ENCODE peak calls at places on chromosomes 1 and 21, in eight cellular contexts. G is IMR-90; V is neural progenitor cell; F is ovary; Z is CD8-positive, alpha-beta T cell; I is heart right ventricle; J is colonic mucosa; Y is pancreas. A is an unnamed sample.

GRCh38 chr1:55476445-55477015 is 261.4 kb upstream of the USP24 start:
- DNase-seq in G (no peak), J (no peak), I (peak; percentile 9), F (no peak), V (no peak), Y (no peak), Z (no peak), A (no peak)

GRCh38 chr1:24725209-24725651 is 20.0 kb upstream of the CLIC4 start:
- DNase-seq in G (peak; percentile 54), Z (no peak), F (no peak), J (no peak), I (no peak), V (peak; percentile 73), Y (no peak), A (no peak)

GRCh38 chr1:80054129-80054528 is 1047.6 kb upstream of the ADGRL4 start:
- DNase-seq in J (peak; percentile 18), I (no peak), Z (no peak), G (peak; percentile 86), F (no peak), Y (no peak), V (no peak), A (no peak)

GRCh38 chr1:6580119-6580587 is 359 bp downstream of the ZBTB48 start:
- DNase-seq in Y (no peak), V (no peak), Z (no peak), J (no peak), I (no peak), G (no peak), F (no peak), A (no peak)

GRCh38 chr21:42238185-42238934 is 19.4 kb downstream of the ABCG1 start:
- DNase-seq in G (no peak), Y (peak; percentile 2), J (no peak), I (no peak), Z (peak; percentile 44), F (no peak), V (no peak), A (no peak)

GRCh38 chr1:29500651-29501050 is 264.3 kb downstream of the PTPRU start:
- DNase-seq in J (no peak), Z (no peak), I (no peak), F (no peak), V (no peak), G (no peak), Y (no peak), A (no peak)

GRCh38 chr1:160952129-160952510 is 2.5 kb downstream of the ITLN2 start:
- DNase-seq in I (no peak), Z (no peak), J (no peak), Y (no peak), V (no peak), G (no peak), F (no peak), A (no peak)

GRCh38 chr1:66495490-66495889 is 38.5 kb upstream of the SGIP1 start:
- DNase-seq in F (no peak), Y (no peak), J (no peak), I (no peak), Z (no peak), G (no peak), V (no peak), A (no peak)

GRCh38 chr1:35047188-35047858 is 15.6 kb upstream of the ZMYM6 start:
- DNase-seq in V (no peak), Y (no peak), J (no peak), G (peak; percentile 95), F (no peak), I (no peak), Z (no peak), A (no peak)

GRCh38 chr1:205974712-205975111 is 28.5 kb downstream of the RAB7B start:
- DNase-seq in G (no peak), J (no peak), V (no peak), I (no peak), Y (no peak), F (no peak), Z (no peak), A (no peak)

GRCh38 chr1:208044568-208045241 is 133.8 kb upstream of the CD34 start:
- DNase-seq in V (no peak), Z (no peak), Y (no peak), I (no peak), J (no peak), F (no peak), G (no peak), A (peak; percentile 68)

GRCh38 chr1:13801232-13801631 is 101.2 kb downstream of the PRDM2 start:
- DNase-seq in G (no peak), F (no peak), V (no peak), Z (no peak), Y (no peak), I (no peak), J (peak; percentile 49), A (no peak)

GRCh38 chr1:58922302-58923089 is 138.6 kb upstream of the JUN start:
- DNase-seq in V (no peak), Y (peak; percentile 68), J (peak; percentile 85), G (peak; percentile 44), Z (peak; percentile 42), I (peak; percentile 45), F (peak; percentile 68), A (no peak)

GRCh38 chr1:240608707-240609106 is 3.2 kb downstream of the GREM2 start:
- DNase-seq in J (peak; percentile 56), Z (peak; percentile 12), I (no peak), Y (no peak), G (no peak), V (peak; percentile 42), F (no peak), A (no peak)

GRCh38 chr1:92797297-92797696 is 12.4 kb upstream of the EVI5 start:
- DNase-seq in Y (no peak), Z (no peak), F (no peak), V (no peak), G (peak; percentile 74), J (no peak), I (no peak), A (no peak)

GRCh38 chr1:115233598-115233997 is 104.5 kb downstream of the NGF start:
- DNase-seq in Y (no peak), I (no peak), J (no peak), G (no peak), Z (no peak), V (no peak), F (no peak), A (no peak)

GRCh38 chr21:42149656-42150457 is 69.1 kb upstream of the ABCG1 start:
- DNase-seq in F (peak; percentile 7), J (no peak), G (no peak), V (no peak), Y (no peak), Z (no peak), I (no peak), A (no peak)

GRCh38 chr1:19825298-19825697 is 10.2 kb upstream of the RNF186 start:
- DNase-seq in V (peak; percentile 31), J (no peak), F (no peak), I (no peak), G (no peak), Y (peak; percentile 85), Z (no peak), A (no peak)

GRCh38 chr1:183101841-183102276 is 78.6 kb downstream of the LAMC1 start:
- DNase-seq in Z (no peak), J (no peak), Y (no peak), G (no peak), I (no peak), F (no peak), V (peak; percentile 3), A (no peak)

GRCh38 chr1:179807691-179808485 is 64.8 kb downstream of the FAM163A start:
- DNase-seq in G (peak; percentile 96), I (no peak), F (no peak), Z (no peak), J (no peak), V (no peak), Y (no peak), A (peak; percentile 62)

GRCh38 chr1:87985071-87985470 is 656.4 kb downstream of the LMO4 start:
- DNase-seq in G (no peak), Y (no peak), I (no peak), J (no peak), F (no peak), Z (no peak), V (no peak), A (no peak)

GRCh38 chr1:242185728-242186127 is 186.8 kb upstream of the MAP1LC3C start:
- DNase-seq in J (no peak), F (no peak), Z (no peak), I (no peak), V (no peak), G (no peak), Y (no peak), A (no peak)

DNA sequence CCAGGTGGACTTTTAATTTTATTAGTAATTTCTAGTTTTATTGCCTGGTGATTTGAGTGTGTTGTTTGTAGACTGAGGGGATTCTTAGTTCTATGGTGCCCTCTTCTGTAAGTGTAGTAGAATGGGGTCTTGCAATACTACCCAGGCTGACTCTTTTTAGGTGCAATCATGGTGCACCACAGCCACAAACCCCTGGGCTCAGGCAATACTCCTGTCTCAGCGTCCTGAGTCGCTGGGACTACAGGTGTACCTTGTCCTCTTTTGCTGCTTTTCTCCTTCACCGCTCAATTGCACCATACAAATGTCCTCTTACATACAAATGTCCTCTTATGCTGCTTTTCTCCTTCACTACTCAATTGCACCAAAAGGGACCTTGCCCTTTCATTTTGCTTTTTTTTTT is 43.1 kb downstream of the SCP2 start:
- DNase-seq in F (no peak), Y (no peak), I (no peak), Z (no peak), J (no peak), V (peak; percentile 33), G (peak; percentile 20), A (no peak)
- TF ChIP-seq CTCF in F (no peak), Y (no peak), I (peak; percentile 21), Z (no peak), J (no peak), V (peak; percentile 52), G (peak; percentile 20), A (peak; percentile 17)

GRCh38 chr1:221815660-221816059 is 73.8 kb upstream of the DUSP10 start:
- DNase-seq in V (no peak), I (no peak), Z (no peak), J (no peak), G (no peak), F (no peak), Y (no peak), A (no peak)
- H3K4me1 ChIP-seq in V (no peaks in the 10 kb centered on the region), I (no peaks in the 10 kb centered on the region), Z (no peaks in the 10 kb centered on the region), J (no peaks in the 10 kb centered on the region), G (peaks cover 5% of the 10 kb centered on the region), F (no peaks in the 10 kb centered on the region), Y (no peaks in the 10 kb centered on the region), A (no peaks in the 10 kb centered on the region)

GRCh38 chr1:33392639-33393038 is 38.3 kb downstream of the PHC2 start:
- DNase-seq in V (no peak), J (no peak), Z (no peak), I (no peak), F (no peak), Y (no peak), G (peak; percentile 64), A (no peak)
- TF ChIP-seq CTCF in V (no peak), J (no peak), Z (no peak), I (no peak), F (no peak), Y (no peak), G (no peak), A (no peak)

DNA sequence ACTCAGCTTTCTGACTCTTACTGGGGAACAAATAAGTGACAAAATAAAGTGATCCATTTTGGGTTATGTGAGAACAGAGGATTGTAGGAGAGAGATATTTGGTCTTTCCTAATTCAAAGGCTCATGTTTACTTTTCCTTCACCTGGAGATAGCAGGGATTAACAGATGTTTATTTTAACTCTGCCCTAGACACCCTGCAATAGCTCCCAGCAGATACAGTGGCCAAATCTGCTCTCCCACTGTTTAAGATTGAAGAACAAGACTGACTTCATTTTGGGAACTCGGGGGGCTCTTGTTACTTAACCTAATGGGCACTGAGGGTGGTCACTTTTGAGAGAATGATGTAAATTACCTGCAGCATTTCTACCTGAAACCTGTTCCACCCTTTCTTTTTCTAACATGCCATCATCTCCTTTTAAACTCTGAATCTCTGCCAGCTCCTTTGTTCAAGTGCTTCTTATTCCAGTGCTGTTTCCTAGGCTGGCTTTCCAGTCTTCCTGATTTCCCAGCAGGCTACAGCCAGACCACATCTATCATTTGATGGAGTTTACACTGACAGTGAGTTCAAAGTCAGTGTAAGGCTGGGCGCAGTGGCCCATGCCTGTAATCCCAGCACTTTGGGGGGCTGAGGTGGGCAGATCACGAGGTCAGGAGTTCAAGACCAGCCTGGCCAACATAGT is 90.0 kb downstream of the SELENOF start:
- DNase-seq in Z (no peak), F (no peak), I (no peak), Y (no peak), V (no peak), G (no peak), J (no peak), A (no peak)
- H3K4me1 ChIP-seq in Z (no peaks in the 10 kb centered on the region), F (no peaks in the 10 kb centered on the region), I (no peaks in the 10 kb centered on the region), Y (no peaks in the 10 kb centered on the region), V (no peaks in the 10 kb centered on the region), G (peaks cover 3% of the 10 kb centered on the region), J (no peaks in the 10 kb centered on the region), A (no peaks in the 10 kb centered on the region)

A was measured in spleen.